ENCODE peak calls at places on chromosome 9, in ten cellular contexts. One of them, this sample, is unnamed.

GRCh38 chr9:98455957-98456621 is 200.6 kb upstream of the TBC1D2 start:
- DNase-seq in NCI-H1105: no peak
- DNase-seq in iris pigment epithelial cell: peak
- DNase-seq in amniotic stem cell: peak
- DNase-seq in hepatic stellate cell: peak
- DNase-seq in NCI-H345: no peak
- DNase-seq in mesenteric fat pad: no peak
- DNase-seq in stimulated activated CD4-positive, alpha-beta T cell treated with anti-CD3 and anti-CD28 coated beads, Interleukin-2, amount 100 ng/mL, for 48 hours: no peak
- DNase-seq in AG04449: no peak
- DNase-seq in CD8-positive, alpha-beta T cell: no peak
- DNase-seq in this sample: no peak

GRCh38 chr9:95522871-95523370 is 6.2 kb upstream of the PTCH1 start:
- DNase-seq in amniotic stem cell: no peak
- DNase-seq in CD8-positive, alpha-beta T cell: no peak
- DNase-seq in hepatic stellate cell: no peak
- DNase-seq in NCI-H345: no peak
- DNase-seq in stimulated activated CD4-positive, alpha-beta T cell treated with anti-CD3 and anti-CD28 coated beads, Interleukin-2, amount 100 ng/mL, for 48 hours: no peak
- DNase-seq in mesenteric fat pad: no peak
- DNase-seq in NCI-H1105: no peak
- DNase-seq in AG04449: no peak
- DNase-seq in iris pigment epithelial cell: no peak
- DNase-seq in this sample: no peak

GRCh38 chr9:105243015-105243686 is 1.3 kb upstream of the SLC44A1 start:
- DNase-seq in NCI-H345: no peak
- DNase-seq in mesenteric fat pad: no peak
- DNase-seq in AG04449: peak
- DNase-seq in amniotic stem cell: peak
- DNase-seq in iris pigment epithelial cell: peak
- DNase-seq in NCI-H1105: no peak
- DNase-seq in CD8-positive, alpha-beta T cell: no peak
- DNase-seq in hepatic stellate cell: peak
- DNase-seq in stimulated activated CD4-positive, alpha-beta T cell treated with anti-CD3 and anti-CD28 coated beads, Interleukin-2, amount 100 ng/mL, for 48 hours: no peak
- DNase-seq in this sample: no peak

GRCh38 chr9:133708123-133708769 is 29.9 kb downstream of the SARDH start:
- DNase-seq in stimulated activated CD4-positive, alpha-beta T cell treated with anti-CD3 and anti-CD28 coated beads, Interleukin-2, amount 100 ng/mL, for 48 hours: no peak
- DNase-seq in CD8-positive, alpha-beta T cell: no peak
- DNase-seq in iris pigment epithelial cell: no peak
- DNase-seq in mesenteric fat pad: no peak
- DNase-seq in hepatic stellate cell: no peak
- DNase-seq in NCI-H1105: no peak
- DNase-seq in NCI-H345: no peak
- DNase-seq in AG04449: no peak
- DNase-seq in amniotic stem cell: no peak
- DNase-seq in this sample: peak

GRCh38 chr9:87158779-87159178 is 211.5 kb upstream of the GAS1 start:
- DNase-seq in amniotic stem cell: no peak
- DNase-seq in stimulated activated CD4-positive, alpha-beta T cell treated with anti-CD3 and anti-CD28 coated beads, Interleukin-2, amount 100 ng/mL, for 48 hours: no peak
- DNase-seq in hepatic stellate cell: no peak
- DNase-seq in mesenteric fat pad: no peak
- DNase-seq in NCI-H345: no peak
- DNase-seq in CD8-positive, alpha-beta T cell: no peak
- DNase-seq in NCI-H1105: no peak
- DNase-seq in AG04449: no peak
- DNase-seq in iris pigment epithelial cell: no peak
- DNase-seq in this sample: no peak

GRCh38 chr9:93451762-93452709 is 551 bp downstream of the FAM120A start:
- DNase-seq in CD8-positive, alpha-beta T cell: peak
- DNase-seq in iris pigment epithelial cell: peak
- DNase-seq in mesenteric fat pad: no peak
- DNase-seq in stimulated activated CD4-positive, alpha-beta T cell treated with anti-CD3 and anti-CD28 coated beads, Interleukin-2, amount 100 ng/mL, for 48 hours: peak
- DNase-seq in NCI-H345: peak
- DNase-seq in NCI-H1105: no peak
- DNase-seq in hepatic stellate cell: peak
- DNase-seq in amniotic stem cell: no peak
- DNase-seq in AG04449: no peak
- DNase-seq in this sample: peak

GRCh38 chr9:92385001-92385400 is 19.4 kb downstream of the OGN start:
- DNase-seq in mesenteric fat pad: no peak
- DNase-seq in hepatic stellate cell: no peak
- DNase-seq in CD8-positive, alpha-beta T cell: no peak
- DNase-seq in stimulated activated CD4-positive, alpha-beta T cell treated with anti-CD3 and anti-CD28 coated beads, Interleukin-2, amount 100 ng/mL, for 48 hours: no peak
- DNase-seq in iris pigment epithelial cell: peak
- DNase-seq in amniotic stem cell: no peak
- DNase-seq in AG04449: no peak
- DNase-seq in NCI-H1105: no peak
- DNase-seq in NCI-H345: no peak
- DNase-seq in this sample: no peak

GRCh38 chr9:93663877-93664548 is 87.6 kb downstream of the PHF2 start:
- DNase-seq in mesenteric fat pad: peak
- DNase-seq in iris pigment epithelial cell: no peak
- DNase-seq in CD8-positive, alpha-beta T cell: no peak
- DNase-seq in stimulated activated CD4-positive, alpha-beta T cell treated with anti-CD3 and anti-CD28 coated beads, Interleukin-2, amount 100 ng/mL, for 48 hours: no peak
- DNase-seq in hepatic stellate cell: no peak
- DNase-seq in NCI-H1105: no peak
- DNase-seq in NCI-H345: no peak
- DNase-seq in amniotic stem cell: no peak
- DNase-seq in AG04449: no peak
- DNase-seq in this sample: peak

GRCh38 chr9:8437878-8438277 is 638.3 kb upstream of the DMAC1 start:
- DNase-seq in NCI-H345: no peak
- DNase-seq in mesenteric fat pad: no peak
- DNase-seq in AG04449: no peak
- DNase-seq in iris pigment epithelial cell: no peak
- DNase-seq in CD8-positive, alpha-beta T cell: no peak
- DNase-seq in amniotic stem cell: no peak
- DNase-seq in stimulated activated CD4-positive, alpha-beta T cell treated with anti-CD3 and anti-CD28 coated beads, Interleukin-2, amount 100 ng/mL, for 48 hours: no peak
- DNase-seq in NCI-H1105: no peak
- DNase-seq in hepatic stellate cell: no peak
- DNase-seq in this sample: no peak

GRCh38 chr9:128657796-128658195 is 1.1 kb upstream of the DYNC2I2 start:
- DNase-seq in CD8-positive, alpha-beta T cell: no peak
- DNase-seq in amniotic stem cell: no peak
- DNase-seq in AG04449: no peak
- DNase-seq in hepatic stellate cell: no peak
- DNase-seq in stimulated activated CD4-positive, alpha-beta T cell treated with anti-CD3 and anti-CD28 coated beads, Interleukin-2, amount 100 ng/mL, for 48 hours: no peak
- DNase-seq in mesenteric fat pad: no peak
- DNase-seq in NCI-H345: no peak
- DNase-seq in iris pigment epithelial cell: no peak
- DNase-seq in NCI-H1105: no peak
- DNase-seq in this sample: no peak

GRCh38 chr9:38708759-38709158 is 11.2 kb downstream of the FAM240B start:
- DNase-seq in NCI-H1105: no peak
- DNase-seq in hepatic stellate cell: no peak
- DNase-seq in CD8-positive, alpha-beta T cell: no peak
- DNase-seq in iris pigment epithelial cell: peak
- DNase-seq in stimulated activated CD4-positive, alpha-beta T cell treated with anti-CD3 and anti-CD28 coated beads, Interleukin-2, amount 100 ng/mL, for 48 hours: no peak
- DNase-seq in NCI-H345: no peak
- DNase-seq in mesenteric fat pad: no peak
- DNase-seq in AG04449: no peak
- DNase-seq in amniotic stem cell: no peak
- DNase-seq in this sample: no peak

GRCh38 chr9:138103824-138104206 is 226.2 kb downstream of the CACNA1B start:
- DNase-seq in iris pigment epithelial cell: no peak
- DNase-seq in NCI-H345: no peak
- DNase-seq in amniotic stem cell: no peak
- DNase-seq in mesenteric fat pad: no peak
- DNase-seq in AG04449: no peak
- DNase-seq in hepatic stellate cell: no peak
- DNase-seq in stimulated activated CD4-positive, alpha-beta T cell treated with anti-CD3 and anti-CD28 coated beads, Interleukin-2, amount 100 ng/mL, for 48 hours: no peak
- DNase-seq in CD8-positive, alpha-beta T cell: no peak
- DNase-seq in NCI-H1105: no peak
- DNase-seq in this sample: no peak

This sample was measured in tibial artery.